ENCODE peak calls at places on chromosomes 4 and X, in ten cellular contexts. One of them, this sample, is unnamed.

GRCh38 chr4:26288308-26288982 is 32.4 kb upstream of the RBPJ start:
- DNase-seq in ovary: no peak
- DNase-seq in psoas muscle: no peak
- DNase-seq in upper lobe of right lung: no peak
- DNase-seq in aorta: peak; percentile 60
- DNase-seq in GM12878: peak; percentile 73
- DNase-seq in CD4-positive, CD25-positive, alpha-beta regulatory T cell: no peak
- DNase-seq in thoracic aorta: no peak
- DNase-seq in tibial nerve: no peak
- DNase-seq in A549: peak; percentile 5
- DNase-seq in this sample: peak; percentile 71

GRCh38 chr4:113881256-113881655 is 98.2 kb downstream of the ARSJ start:
- DNase-seq in thoracic aorta: no peak
- DNase-seq in CD4-positive, CD25-positive, alpha-beta regulatory T cell: no peak
- DNase-seq in ovary: no peak
- DNase-seq in A549: no peak
- DNase-seq in tibial nerve: no peak
- DNase-seq in upper lobe of right lung: no peak
- DNase-seq in aorta: no peak
- DNase-seq in psoas muscle: no peak
- DNase-seq in GM12878: no peak
- DNase-seq in this sample: no peak

GRCh38 chrX:24341795-24342194 is 18.6 kb upstream of the SUPT20HL1 start:
- DNase-seq in GM12878: no peak
- DNase-seq in upper lobe of right lung: no peak
- DNase-seq in psoas muscle: no peak
- DNase-seq in aorta: no peak
- DNase-seq in A549: no peak
- DNase-seq in thoracic aorta: no peak
- DNase-seq in tibial nerve: no peak
- DNase-seq in ovary: no peak
- DNase-seq in CD4-positive, CD25-positive, alpha-beta regulatory T cell: no peak
- DNase-seq in this sample: no peak

GRCh38 chr4:94758700-94759399 is 1.1 kb downstream of the BMPR1B start:
- DNase-seq in GM12878: no peak
- DNase-seq in psoas muscle: no peak
- DNase-seq in aorta: no peak
- DNase-seq in thoracic aorta: no peak
- DNase-seq in CD4-positive, CD25-positive, alpha-beta regulatory T cell: no peak
- DNase-seq in A549: peak; percentile 55
- DNase-seq in tibial nerve: no peak
- DNase-seq in upper lobe of right lung: no peak
- DNase-seq in ovary: peak; percentile 31
- DNase-seq in this sample: no peak

GRCh38 chrX:119218198-119218597 is 17.9 kb upstream of the PGRMC1 start:
- DNase-seq in CD4-positive, CD25-positive, alpha-beta regulatory T cell: no peak
- DNase-seq in psoas muscle: no peak
- DNase-seq in GM12878: no peak
- DNase-seq in thoracic aorta: no peak
- DNase-seq in A549: no peak
- DNase-seq in tibial nerve: no peak
- DNase-seq in ovary: no peak
- DNase-seq in upper lobe of right lung: no peak
- DNase-seq in aorta: no peak
- DNase-seq in this sample: no peak

GRCh38 chr4:5963611-5964010 is 54.6 kb downstream of the C4orf50 start:
- DNase-seq in CD4-positive, CD25-positive, alpha-beta regulatory T cell: no peak
- DNase-seq in aorta: no peak
- DNase-seq in tibial nerve: no peak
- DNase-seq in thoracic aorta: no peak
- DNase-seq in A549: no peak
- DNase-seq in ovary: no peak
- DNase-seq in GM12878: no peak
- DNase-seq in upper lobe of right lung: peak; percentile 15
- DNase-seq in psoas muscle: no peak
- DNase-seq in this sample: no peak

GRCh38 chr4:38160487-38161207 is 200.4 kb downstream of the PTTG2 start:
- DNase-seq in upper lobe of right lung: no peak
- DNase-seq in GM12878: peak; percentile 69
- DNase-seq in psoas muscle: peak; percentile 25
- DNase-seq in thoracic aorta: peak; percentile 41
- DNase-seq in tibial nerve: no peak
- DNase-seq in ovary: no peak
- DNase-seq in A549: peak; percentile 86
- DNase-seq in aorta: no peak
- DNase-seq in CD4-positive, CD25-positive, alpha-beta regulatory T cell: peak; percentile 52
- DNase-seq in this sample: no peak

GRCh38 chr4:71136071-71136470 is 142.6 kb downstream of the DCK start:
- DNase-seq in CD4-positive, CD25-positive, alpha-beta regulatory T cell: no peak
- DNase-seq in psoas muscle: no peak
- DNase-seq in thoracic aorta: no peak
- DNase-seq in aorta: no peak
- DNase-seq in A549: no peak
- DNase-seq in upper lobe of right lung: no peak
- DNase-seq in tibial nerve: no peak
- DNase-seq in GM12878: no peak
- DNase-seq in ovary: no peak
- DNase-seq in this sample: no peak

GRCh38 chrX:82711432-82711831 is 796.7 kb upstream of the POU3F4 start:
- DNase-seq in ovary: no peak
- DNase-seq in tibial nerve: no peak
- DNase-seq in aorta: no peak
- DNase-seq in thoracic aorta: no peak
- DNase-seq in CD4-positive, CD25-positive, alpha-beta regulatory T cell: no peak
- DNase-seq in A549: no peak
- DNase-seq in psoas muscle: no peak
- DNase-seq in upper lobe of right lung: no peak
- DNase-seq in GM12878: no peak
- DNase-seq in this sample: no peak

GRCh38 chr4:77146426-77147399 is 10.3 kb upstream of the CCNG2 start:
- DNase-seq in upper lobe of right lung: no peak
- DNase-seq in aorta: no peak
- DNase-seq in CD4-positive, CD25-positive, alpha-beta regulatory T cell: no peak
- DNase-seq in tibial nerve: no peak
- DNase-seq in ovary: no peak
- DNase-seq in psoas muscle: no peak
- DNase-seq in A549: peak; percentile 15
- DNase-seq in thoracic aorta: no peak
- DNase-seq in GM12878: no peak
- DNase-seq in this sample: no peak

GRCh38 chr4:69093681-69094080 is 2.6 kb upstream of the UGT2B7 start:
- DNase-seq in aorta: no peak
- DNase-seq in tibial nerve: no peak
- DNase-seq in CD4-positive, CD25-positive, alpha-beta regulatory T cell: no peak
- DNase-seq in A549: no peak
- DNase-seq in thoracic aorta: no peak
- DNase-seq in psoas muscle: no peak
- DNase-seq in GM12878: no peak
- DNase-seq in ovary: no peak
- DNase-seq in upper lobe of right lung: no peak
- DNase-seq in this sample: no peak

GRCh38 chr4:132642196-132642817 is 506.8 kb upstream of the PCDH10 start:
- DNase-seq in tibial nerve: no peak
- DNase-seq in upper lobe of right lung: no peak
- DNase-seq in GM12878: peak; percentile 3
- DNase-seq in CD4-positive, CD25-positive, alpha-beta regulatory T cell: no peak
- DNase-seq in aorta: no peak
- DNase-seq in A549: peak; percentile 34
- DNase-seq in ovary: no peak
- DNase-seq in thoracic aorta: no peak
- DNase-seq in psoas muscle: no peak
- DNase-seq in this sample: no peak

GRCh38 chr4:159398236-159398638 is 295.4 kb downstream of the RAPGEF2 start:
- DNase-seq in aorta: no peak
- DNase-seq in A549: no peak
- DNase-seq in thoracic aorta: no peak
- DNase-seq in CD4-positive, CD25-positive, alpha-beta regulatory T cell: no peak
- DNase-seq in ovary: no peak
- DNase-seq in tibial nerve: no peak
- DNase-seq in GM12878: no peak
- DNase-seq in upper lobe of right lung: no peak
- DNase-seq in psoas muscle: no peak
- DNase-seq in this sample: peak; percentile 93
- H3K27ac ChIP-seq in aorta: peak overlapping the region; percentile 83
- H3K27ac ChIP-seq in A549: no peak overlapping the region
- H3K27ac ChIP-seq in thoracic aorta: peak overlapping the region; percentile 43
- H3K27ac ChIP-seq in CD4-positive, CD25-positive, alpha-beta regulatory T cell: no peak overlapping the region
- H3K27ac ChIP-seq in ovary: no peak overlapping the region
- H3K27ac ChIP-seq in tibial nerve: no peak overlapping the region
- H3K27ac ChIP-seq in GM12878: no peak overlapping the region
- H3K27ac ChIP-seq in upper lobe of right lung: no peak overlapping the region
- H3K27ac ChIP-seq in psoas muscle: no peak overlapping the region
- H3K27ac ChIP-seq in this sample: peak overlapping the region; percentile 93

DNA sequence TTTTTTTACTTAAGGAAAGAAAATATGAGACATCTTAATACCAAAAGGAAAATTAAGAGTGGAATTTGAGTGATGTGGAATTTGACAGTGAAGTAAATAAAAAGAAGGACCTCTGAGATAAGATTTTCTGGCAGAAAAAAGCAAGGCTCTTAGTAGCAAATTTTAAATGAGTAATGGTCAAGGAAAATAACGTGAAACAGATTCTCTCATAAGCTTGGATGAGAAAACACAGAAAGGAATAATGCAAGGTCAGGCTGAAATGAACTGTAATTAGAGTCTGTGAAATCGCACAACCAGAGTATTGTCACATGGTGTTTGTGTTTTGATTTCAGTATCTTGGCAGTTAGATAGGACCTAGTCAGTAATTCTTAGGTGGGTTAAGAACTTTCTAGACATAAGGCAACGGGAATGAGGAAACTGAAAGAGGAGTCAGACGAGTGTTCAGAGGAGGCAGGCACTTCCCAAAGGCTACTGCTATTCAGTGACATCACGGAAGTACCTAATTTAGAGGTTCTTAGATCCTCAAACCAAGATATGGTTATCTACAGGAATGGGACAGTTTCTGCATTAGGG is 34.5 kb downstream of the LIMCH1 start:
- DNase-seq in upper lobe of right lung: no peak
- DNase-seq in tibial nerve: no peak
- DNase-seq in aorta: no peak
- DNase-seq in GM12878: no peak
- DNase-seq in thoracic aorta: no peak
- DNase-seq in ovary: no peak
- DNase-seq in A549: no peak
- DNase-seq in CD4-positive, CD25-positive, alpha-beta regulatory T cell: no peak
- DNase-seq in psoas muscle: no peak
- DNase-seq in this sample: no peak
- H3K4me3 ChIP-seq in upper lobe of right lung: no peak overlapping the region
- H3K4me3 ChIP-seq in tibial nerve: no peak overlapping the region
- H3K4me3 ChIP-seq in aorta: no peak overlapping the region
- H3K4me3 ChIP-seq in GM12878: no peak overlapping the region
- H3K4me3 ChIP-seq in thoracic aorta: peak overlapping the region; percentile 30
- H3K4me3 ChIP-seq in ovary: no peak overlapping the region
- H3K4me3 ChIP-seq in A549: no peak overlapping the region
- H3K4me3 ChIP-seq in CD4-positive, CD25-positive, alpha-beta regulatory T cell: no peak overlapping the region
- H3K4me3 ChIP-seq in psoas muscle: peak overlapping the region; percentile 47
- H3K4me3 ChIP-seq in this sample: no peak overlapping the region

GRCh38 chr4:98625399-98625798 is 33.0 kb downstream of the TSPAN5 start:
- DNase-seq in aorta: no peak
- DNase-seq in psoas muscle: no peak
- DNase-seq in thoracic aorta: no peak
- DNase-seq in ovary: no peak
- DNase-seq in GM12878: no peak
- DNase-seq in A549: no peak
- DNase-seq in upper lobe of right lung: no peak
- DNase-seq in tibial nerve: no peak
- DNase-seq in CD4-positive, CD25-positive, alpha-beta regulatory T cell: no peak
- DNase-seq in this sample: no peak
- H3K27ac ChIP-seq in aorta: no peak overlapping the region
- H3K27ac ChIP-seq in psoas muscle: no peak overlapping the region
- H3K27ac ChIP-seq in thoracic aorta: no peak overlapping the region
- H3K27ac ChIP-seq in ovary: peak overlapping the region; percentile 72
- H3K27ac ChIP-seq in GM12878: no peak overlapping the region
- H3K27ac ChIP-seq in A549: no peak overlapping the region
- H3K27ac ChIP-seq in upper lobe of right lung: no peak overlapping the region
- H3K27ac ChIP-seq in tibial nerve: no peak overlapping the region
- H3K27ac ChIP-seq in CD4-positive, CD25-positive, alpha-beta regulatory T cell: no peak overlapping the region
- H3K27ac ChIP-seq in this sample: peak overlapping the region; percentile 4

GRCh38 chrX:154487518-154488290 is 1.3 kb upstream of the UBL4A start:
- DNase-seq in upper lobe of right lung: no peak
- DNase-seq in A549: no peak
- DNase-seq in GM12878: no peak
- DNase-seq in CD4-positive, CD25-positive, alpha-beta regulatory T cell: no peak
- DNase-seq in psoas muscle: no peak
- DNase-seq in thoracic aorta: no peak
- DNase-seq in tibial nerve: no peak
- DNase-seq in aorta: no peak
- DNase-seq in ovary: peak; percentile 20
- DNase-seq in this sample: no peak

GRCh38 chrX:154488336-154489075 is 1.9 kb downstream of the SLC10A3 start:
- DNase-seq in psoas muscle: no peak
- DNase-seq in A549: no peak
- DNase-seq in thoracic aorta: no peak
- DNase-seq in ovary: peak; percentile 36
- DNase-seq in upper lobe of right lung: no peak
- DNase-seq in aorta: no peak
- DNase-seq in CD4-positive, CD25-positive, alpha-beta regulatory T cell: no peak
- DNase-seq in tibial nerve: no peak
- DNase-seq in GM12878: no peak
- DNase-seq in this sample: no peak

GRCh38 chrX:154489182-154489581 is 1.2 kb downstream of the SLC10A3 start:
- DNase-seq in psoas muscle: no peak
- DNase-seq in GM12878: no peak
- DNase-seq in tibial nerve: no peak
- DNase-seq in ovary: peak; percentile 18
- DNase-seq in thoracic aorta: no peak
- DNase-seq in A549: no peak
- DNase-seq in upper lobe of right lung: no peak
- DNase-seq in CD4-positive, CD25-positive, alpha-beta regulatory T cell: no peak
- DNase-seq in aorta: no peak
- DNase-seq in this sample: no peak

GRCh38 chrX:154490021-154490413 is 412 bp downstream of the SLC10A3 start:
- DNase-seq in ovary: peak; percentile 74
- DNase-seq in upper lobe of right lung: peak; percentile 73
- DNase-seq in CD4-positive, CD25-positive, alpha-beta regulatory T cell: peak; percentile 14
- DNase-seq in psoas muscle: peak; percentile 38
- DNase-seq in thoracic aorta: peak; percentile 15
- DNase-seq in aorta: peak; percentile 62
- DNase-seq in GM12878: no peak
- DNase-seq in tibial nerve: no peak
- DNase-seq in A549: peak; percentile 22
- DNase-seq in this sample: peak; percentile 55

DNA sequence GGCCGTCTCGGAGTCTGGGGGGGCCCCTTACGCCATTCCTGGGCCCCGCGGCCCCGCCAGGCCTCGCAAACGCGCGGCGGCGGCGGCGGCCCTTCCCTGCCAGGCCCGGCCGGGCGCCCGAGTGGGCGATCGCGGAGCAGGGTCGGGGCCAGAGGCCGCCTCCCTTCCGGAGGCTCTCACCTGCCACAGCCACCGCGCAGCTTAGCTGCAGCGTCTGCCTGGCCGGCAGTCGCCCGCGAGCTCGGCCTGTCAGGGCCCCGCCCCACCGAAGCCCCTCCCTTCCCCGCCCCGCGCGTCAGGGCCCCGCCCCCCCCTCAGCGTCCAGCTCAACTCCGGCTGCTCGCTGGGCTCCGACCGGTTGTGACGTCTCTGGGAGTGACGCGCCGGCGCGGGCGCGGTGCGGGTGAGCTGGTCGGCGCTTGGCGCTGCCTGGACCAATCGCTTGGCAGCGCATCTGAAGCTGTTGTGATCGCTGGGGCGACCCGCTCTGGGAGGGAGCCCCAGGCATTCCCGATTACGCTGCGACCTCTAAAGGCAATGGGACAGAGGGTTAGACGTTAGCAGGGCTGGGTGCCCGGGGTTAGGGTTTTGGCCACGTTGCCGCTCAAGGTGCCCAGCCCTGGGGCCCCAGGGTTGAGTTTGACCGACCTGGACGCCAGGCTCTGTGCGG is at the start of gene SLC10A3:
- DNase-seq in A549: peak; percentile 95
- DNase-seq in psoas muscle: peak; percentile 93
- DNase-seq in GM12878: peak; percentile 67
- DNase-seq in tibial nerve: peak; percentile 80
- DNase-seq in thoracic aorta: peak; percentile 53
- DNase-seq in CD4-positive, CD25-positive, alpha-beta regulatory T cell: peak; percentile 88
- DNase-seq in upper lobe of right lung: peak; percentile 96
- DNase-seq in ovary: peak; percentile 93
- DNase-seq in aorta: peak; percentile 96
- DNase-seq in this sample: peak; percentile 71
- H3K4me3 ChIP-seq in A549: peak within 1 kb of the TSS; percentile 74
- H3K4me3 ChIP-seq in psoas muscle: peak within 1 kb of the TSS; percentile 67
- H3K4me3 ChIP-seq in GM12878: peak within 1 kb of the TSS; percentile 74
- H3K4me3 ChIP-seq in tibial nerve: peak within 1 kb of the TSS; percentile 71
- H3K4me3 ChIP-seq in thoracic aorta: peak within 1 kb of the TSS; percentile 81
- H3K4me3 ChIP-seq in CD4-positive, CD25-positive, alpha-beta regulatory T cell: peak within 1 kb of the TSS; percentile 62
- H3K4me3 ChIP-seq in upper lobe of right lung: peak within 1 kb of the TSS; percentile 58
- H3K4me3 ChIP-seq in ovary: peak within 1 kb of the TSS; percentile 56
- H3K4me3 ChIP-seq in aorta: peak within 1 kb of the TSS; percentile 61
- H3K4me3 ChIP-seq in this sample: peak within 1 kb of the TSS; percentile 80